ENCODE peak calls at places on chromosomes 13 and 19, in seven cellular contexts. K is endothelial cell, J is astrocyte, U is upper lobe of right lung, Q is mucosa of descending colon, H is cardiac fibroblast, W is spleen. F is an unnamed sample.
A peak's percentile ranks its signal among the peaks of the same experiment; 100 is the strongest.

GRCh38 chr19:8609210-8610040 is 1.1 kb downstream of the ADAMTS10 start:
- DNase-seq in W (no peak), Q (no peak), J (peak; percentile 81), H (peak; percentile 73), U (peak; percentile 73), K (peak; percentile 69), F (no peak)

GRCh38 chr19:9847087-9847671 is 12.1 kb downstream of the PIN1 start:
- DNase-seq in K (peak; percentile 50), W (no peak), J (peak; percentile 90), Q (no peak), U (no peak), H (peak; percentile 93), F (peak; percentile 90)

GRCh38 chr13:91406619-91407018 is 8.2 kb downstream of the GPC5 start:
- DNase-seq in Q (no peak), K (peak; percentile 29), U (no peak), J (peak; percentile 21), H (peak; percentile 57), W (no peak), F (no peak)

GRCh38 chr19:35509018-35509652 is 4.3 kb downstream of the DMKN start:
- DNase-seq in U (peak; percentile 85), W (peak; percentile 80), H (no peak), K (peak; percentile 23), Q (no peak), J (no peak), F (no peak)

GRCh38 chr13:110874508-110874960 is 40.3 kb downstream of the ANKRD10 start:
- DNase-seq in U (peak; percentile 93), H (peak; percentile 77), W (peak; percentile 83), J (peak; percentile 37), K (peak; percentile 76), Q (peak; percentile 86), F (no peak)

GRCh38 chr19:27764186-27764804 is 1448.7 kb downstream of the UQCRFS1 start:
- DNase-seq in J (no peak), K (no peak), W (peak; percentile 4), U (no peak), H (no peak), Q (no peak), F (peak; percentile 7)

GRCh38 chr13:44249439-44249838 is 124.2 kb upstream of the SERP2 start:
- DNase-seq in K (no peak), H (peak; percentile 86), Q (no peak), J (peak; percentile 77), U (no peak), W (no peak), F (no peak)

GRCh38 chr13:73169971-73170370 is 111.2 kb downstream of the KLF5 start:
- DNase-seq in K (no peak), Q (no peak), U (no peak), H (no peak), W (no peak), J (no peak), F (no peak)

GRCh38 chr19:53898680-53899341 is 10.3 kb upstream of the CACNG7 start:
- DNase-seq in W (no peak), U (no peak), Q (no peak), K (no peak), H (no peak), J (no peak), F (no peak)

GRCh38 chr13:107205318-107206112 is 637.6 kb upstream of the ARGLU1 start:
- DNase-seq in J (peak; percentile 10), K (peak; percentile 81), W (peak; percentile 87), H (peak; percentile 75), Q (no peak), U (peak; percentile 82), F (no peak)

GRCh38 chr13:45206340-45206739 is 5.5 kb upstream of the KCTD4 start:
- DNase-seq in W (no peak), K (no peak), U (no peak), J (peak; percentile 97), Q (no peak), H (peak; percentile 84), F (no peak)

GRCh38 chr13:104385409-104385808 is 1319.2 kb upstream of the SLC10A2 start:
- DNase-seq in H (peak; percentile 44), K (no peak), Q (no peak), U (no peak), W (no peak), J (peak; percentile 84), F (no peak)

GRCh38 chr19:55528030-55528801 is 8.7 kb downstream of the SBK2 start:
- DNase-seq in Q (no peak), U (no peak), K (no peak), H (no peak), W (no peak), J (no peak), F (no peak)

GRCh38 chr13:49113526-49114286 is 106.4 kb upstream of the MLNR start:
- DNase-seq in H (peak; percentile 68), J (peak; percentile 83), W (no peak), U (no peak), Q (no peak), K (no peak), F (no peak)

GRCh38 chr19:18397242-18398202 is at the start of gene LRRC25:
- DNase-seq in Q (peak; percentile 77), H (no peak), K (no peak), W (peak; percentile 93), U (peak; percentile 78), J (no peak), F (no peak)

GRCh38 chr13:31200636-31200970 is 828 bp downstream of the B3GLCT start:
- DNase-seq in H (no peak), Q (peak; percentile 74), U (peak; percentile 83), W (peak; percentile 93), J (no peak), K (peak; percentile 63), F (no peak)

GRCh38 chr13:74129500-74130144 is 4.6 kb downstream of the KLF12 start:
- DNase-seq in W (no peak), U (no peak), H (no peak), Q (no peak), K (no peak), J (no peak), F (no peak)

GRCh38 chr19:49712397-49712859 is 21.5 kb downstream of the CPT1C start:
- DNase-seq in Q (peak; percentile 66), W (no peak), J (peak; percentile 14), U (no peak), H (peak; percentile 81), K (no peak), F (no peak)

GRCh38 chr13:59801107-59801880 is 362.4 kb downstream of the DIAPH3 start:
- DNase-seq in Q (no peak), W (no peak), K (no peak), J (no peak), H (no peak), U (no peak), F (no peak)

GRCh38 chr19:33399745-33400681 is 26.5 kb downstream of the CEBPG start:
- DNase-seq in H (no peak), W (peak; percentile 54), U (peak; percentile 59), J (no peak), Q (peak; percentile 45), K (no peak), F (peak; percentile 77)

GRCh38 chr13:50552424-50552966 is 291.0 kb downstream of the DLEU7 start:
- DNase-seq in J (no peak), H (no peak), U (no peak), K (no peak), W (no peak), Q (no peak), F (no peak)

GRCh38 chr13:33262554-33262953 is 23.0 kb downstream of the STARD13 start:
- DNase-seq in K (no peak), Q (no peak), W (no peak), H (no peak), U (no peak), J (no peak), F (no peak)

GRCh38 chr13:39025433-39025839 is 12.5 kb downstream of the PROSER1 start:
- DNase-seq in J (no peak), H (no peak), W (no peak), U (no peak), Q (no peak), K (no peak), F (no peak)
- TF ChIP-seq CTCF in J (no peak), H (no peak), W (no peak), U (no peak), Q (no peak), K (no peak), F (no peak)

GRCh38 chr19:12788025-12788681 is 3.1 kb upstream of the JUNB start:
- DNase-seq in W (no peak), J (no peak), Q (no peak), H (no peak), K (no peak), U (no peak), F (no peak)

GRCh38 chr19:12789098-12789903 is 2.0 kb upstream of the JUNB start:
- DNase-seq in U (no peak), H (no peak), K (no peak), J (no peak), Q (no peak), W (no peak), F (no peak)

GRCh38 chr19:12789904-12790619 is 1.2 kb upstream of the JUNB start:
- DNase-seq in J (peak; percentile 91), K (peak; percentile 88), H (peak; percentile 99), W (peak; percentile 100), U (peak; percentile 99), Q (peak; percentile 98), F (peak; percentile 99)

GRCh38 chr19:12787458-12787857 is 3.8 kb upstream of the JUNB start:
- DNase-seq in W (no peak), K (no peak), U (no peak), J (no peak), Q (no peak), H (no peak), F (no peak)

GRCh38 chr19:12788682-12789097 is 2.6 kb upstream of the JUNB start:
- DNase-seq in W (peak; percentile 92), J (no peak), U (peak; percentile 91), Q (peak; percentile 91), K (no peak), H (peak; percentile 83), F (no peak)
- TF ChIP-seq CTCF in W (no peak), J (no peak), U (no peak), Q (no peak), K (no peak), H (no peak), F (peak; percentile 24)

DNA sequence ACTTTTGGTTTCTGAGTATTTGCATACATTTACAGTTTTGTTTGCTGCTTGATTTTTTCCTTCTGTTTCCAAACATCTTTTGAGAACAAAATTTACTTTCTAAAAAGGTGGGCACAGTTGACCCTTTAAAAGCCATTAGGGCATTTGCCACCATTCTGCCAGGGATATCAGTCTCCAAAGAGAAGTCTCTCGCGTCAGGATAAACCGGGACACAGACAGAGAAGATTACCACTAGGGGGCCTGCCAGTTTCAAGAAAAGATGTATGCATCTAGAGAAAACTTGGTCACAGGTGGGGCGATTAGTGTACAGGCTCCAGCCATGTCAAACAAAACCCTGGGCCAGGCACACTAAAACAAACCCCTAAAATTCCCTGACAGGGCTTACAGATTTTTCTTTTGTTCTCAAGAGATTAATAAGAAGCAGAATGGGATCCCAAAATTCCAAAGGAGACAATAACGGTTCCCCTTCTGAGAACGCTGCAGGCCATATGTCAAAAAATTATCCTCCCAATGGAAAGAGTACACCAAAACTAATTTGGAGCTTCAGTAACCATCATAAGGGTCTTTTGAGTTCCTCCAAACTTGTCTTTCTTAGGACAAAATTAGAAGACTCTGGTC is 10.7 kb upstream of the PABPC3 start:
- DNase-seq in H (peak; percentile 54), Q (no peak), U (no peak), J (peak; percentile 13), K (peak; percentile 50), W (no peak), F (no peak)
- TF ChIP-seq CTCF in H (peak; percentile 62), Q (peak; percentile 11), U (peak; percentile 44), J (peak; percentile 60), K (peak; percentile 63), W (peak; percentile 38), F (peak; percentile 79)

DNA sequence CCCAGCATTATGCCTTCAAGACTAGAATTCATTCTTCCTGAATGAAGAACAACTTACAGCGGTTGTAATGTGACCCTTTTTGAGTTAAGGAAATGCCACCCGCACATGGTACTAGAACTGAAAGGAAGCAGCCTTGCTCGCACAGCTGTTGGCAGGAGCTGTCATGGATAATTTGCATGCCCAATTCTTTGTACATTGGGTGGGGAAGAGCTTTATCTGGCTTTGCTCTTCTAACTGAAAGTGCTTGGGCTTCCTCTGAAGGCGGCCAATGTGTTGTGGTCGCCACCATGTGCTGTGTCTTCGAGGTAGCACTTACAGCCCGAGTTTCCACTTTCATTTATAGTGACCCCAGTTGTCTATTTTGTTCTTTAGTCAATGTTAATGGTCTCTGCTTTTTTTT is 3.4 kb downstream of the CCNE1 start:
- DNase-seq in K (no peak), Q (no peak), J (no peak), U (no peak), H (no peak), W (peak; percentile 42), F (peak; percentile 4)
- TF ChIP-seq CTCF in K (no peak), Q (no peak), J (no peak), U (no peak), H (no peak), W (no peak), F (no peak)

F was measured in chondrocyte.